ENCODE peak calls at places on chromosome 4, in nine cellular contexts. G is neuronal stem cell, Q is fibroblast of lung, Z is K562, K is IMR-90, I is GM12878, W is trophoblast cell, A is DND-41, R is HepG2. F is an unnamed sample.

GRCh38 chr4:2296621-2297601 is 35.0 kb upstream of the MXD4 start:
- DNase-seq in Z (no peak), K (no peak), W (no peak), I (no peak), A (no peak), G (no peak), R (no peak), Q (no peak), F (no peak)

GRCh38 chr4:145545538-145546224 is 64.0 kb downstream of the SMAD1 start:
- DNase-seq in I (no peak), K (peak; percentile 98), Z (no peak), R (no peak), W (peak; percentile 75), A (no peak), Q (peak; percentile 96), G (no peak), F (peak; percentile 85)

GRCh38 chr4:30720021-30720655 is at the start of gene PCDH7:
- DNase-seq in Z (no peak), A (no peak), K (peak; percentile 73), Q (peak; percentile 83), W (no peak), G (peak; percentile 54), I (no peak), R (no peak), F (no peak)

GRCh38 chr4:151690884-151691283 is 69.9 kb downstream of the GATB start:
- DNase-seq in R (no peak), K (no peak), W (no peak), Z (no peak), Q (peak; percentile 28), A (no peak), G (no peak), I (no peak), F (no peak)

GRCh38 chr4:53830511-53830910 is 233.9 kb downstream of the CHIC2 start:
- DNase-seq in R (no peak), Z (no peak), W (no peak), K (no peak), Q (no peak), G (no peak), A (no peak), I (no peak), F (no peak)

GRCh38 chr4:69995526-69996016 is at the start of gene STATH:
- DNase-seq in R (no peak), Z (no peak), I (no peak), A (no peak), Q (no peak), W (no peak), K (no peak), G (no peak), F (no peak)

GRCh38 chr4:2417196-2417764 is 1.2 kb downstream of the ZFYVE28 start:
- DNase-seq in Z (peak; percentile 27), K (no peak), R (no peak), I (no peak), W (no peak), Q (no peak), A (no peak), G (no peak), F (no peak)

GRCh38 chr4:168154546-168155277 is 62.4 kb downstream of the ANXA10 start:
- DNase-seq in K (no peak), G (no peak), Q (no peak), Z (no peak), R (no peak), A (no peak), W (no peak), I (no peak), F (no peak)

GRCh38 chr4:88033309-88033708 is 25.9 kb downstream of the PKD2 start:
- DNase-seq in I (no peak), Q (peak; percentile 75), W (peak; percentile 28), G (peak; percentile 35), R (peak; percentile 71), K (peak; percentile 72), A (peak; percentile 54), Z (peak; percentile 51), F (no peak)

GRCh38 chr4:88027611-88028608 is 20.5 kb downstream of the PKD2 start:
- DNase-seq in K (peak; percentile 95), A (no peak), Z (no peak), G (no peak), R (no peak), I (no peak), W (peak; percentile 72), Q (peak; percentile 93), F (peak; percentile 26)

GRCh38 chr4:88029556-88029955 is 22.1 kb downstream of the PKD2 start:
- DNase-seq in W (no peak), R (no peak), A (no peak), I (no peak), K (peak; percentile 33), Q (no peak), Z (no peak), G (no peak), F (no peak)

GRCh38 chr4:88028961-88029360 is 21.5 kb downstream of the PKD2 start:
- DNase-seq in Q (no peak), G (no peak), R (no peak), Z (no peak), I (no peak), K (no peak), A (no peak), W (no peak), F (no peak)

GRCh38 chr4:88030565-88031310 is 23.3 kb downstream of the PKD2 start:
- DNase-seq in I (no peak), Z (no peak), W (no peak), A (no peak), G (no peak), Q (no peak), R (no peak), K (no peak), F (no peak)
- H3K4me2 ChIP-seq in I (no peak overlapping the region), Z (no peak overlapping the region), W (peak overlapping the region; percentile 19), A (no peak overlapping the region), G (no peak overlapping the region), Q (no peak overlapping the region), R (no peak overlapping the region), K (no peak overlapping the region), F (no peak overlapping the region)

DNA sequence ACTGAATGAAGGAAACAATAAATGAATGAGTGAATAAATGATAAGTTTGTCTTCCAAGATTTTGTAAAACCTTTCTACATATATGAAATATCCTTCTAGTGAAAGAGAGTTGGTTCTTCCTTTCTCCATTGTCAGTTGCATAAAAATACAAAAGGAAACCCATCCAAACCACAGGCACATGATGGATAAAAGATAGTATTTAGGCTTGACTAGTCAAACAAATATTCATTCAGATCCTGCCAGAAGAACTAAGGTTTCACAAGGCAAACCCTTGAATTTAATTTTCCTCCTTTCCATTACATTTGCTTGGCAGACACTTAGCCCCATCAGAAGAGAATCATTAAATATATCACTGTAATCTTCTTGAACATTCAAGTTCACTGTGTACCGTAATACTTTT is 208.4 kb downstream of the COL25A1 start:
- DNase-seq in Z (no peak), R (no peak), K (no peak), G (no peak), I (no peak), A (no peak), W (no peak), Q (no peak), F (no peak)
- H2AFZ ChIP-seq in Z (no peak overlapping the region), R (no peak overlapping the region), K (no peak overlapping the region), G (no peak overlapping the region), I (no peak overlapping the region), A (no peak overlapping the region), W (no peak overlapping the region), Q (no peak overlapping the region), F (no peak overlapping the region)

GRCh38 chr4:113050837-113051236 is 1.4 kb downstream of the ANK2 start:
- DNase-seq in R (no peak), K (no peak), Q (no peak), I (no peak), W (no peak), A (no peak), Z (no peak), G (no peak), F (no peak)

GRCh38 chr4:113053883-113054282 is 4.4 kb downstream of the ANK2 start:
- DNase-seq in Z (no peak), A (no peak), K (no peak), I (no peak), R (no peak), G (no peak), W (no peak), Q (no peak), F (no peak)

GRCh38 chr4:113050361-113050760 is 908 bp downstream of the ANK2 start:
- DNase-seq in R (no peak), Z (no peak), A (no peak), Q (no peak), G (no peak), K (no peak), W (no peak), I (no peak), F (no peak)

GRCh38 chr4:113051361-113051760 is 1.9 kb downstream of the ANK2 start:
- DNase-seq in W (no peak), K (no peak), Z (no peak), Q (no peak), I (no peak), R (no peak), G (no peak), A (no peak), F (no peak)

DNA sequence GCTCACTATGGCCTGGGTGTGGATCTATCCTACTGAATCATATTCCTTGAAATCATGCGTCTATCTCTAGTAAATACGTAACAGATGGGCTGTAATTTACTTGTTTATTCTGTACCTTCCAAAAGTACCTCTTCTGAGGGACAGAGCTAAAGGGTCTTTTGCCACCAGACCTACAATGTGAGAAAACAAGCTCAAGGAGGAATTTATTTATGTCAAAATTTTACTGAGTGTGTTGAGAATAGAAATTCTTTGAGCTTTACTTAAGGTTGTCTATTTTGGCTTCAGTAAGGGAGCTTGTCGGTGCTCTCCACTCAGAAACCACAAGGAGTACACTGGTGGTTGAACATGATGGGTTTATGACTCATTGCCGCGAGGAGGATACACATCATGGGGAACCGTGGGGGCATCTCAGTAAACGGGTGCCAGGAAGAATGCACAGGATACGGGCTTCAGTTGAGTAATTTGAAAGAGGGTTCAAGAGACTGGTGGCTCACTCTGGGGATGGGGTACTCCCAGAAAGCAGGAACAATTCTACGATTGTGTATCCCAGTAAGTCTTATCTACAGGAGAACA is 3.0 kb downstream of the ANK2 start:
- DNase-seq in R (no peak), W (no peak), I (peak; percentile 47), A (peak; percentile 49), K (peak; percentile 11), G (no peak), Z (no peak), Q (peak; percentile 23), F (no peak)
- H3K4me2 ChIP-seq in R (no peak overlapping the region), W (no peak overlapping the region), I (no peak overlapping the region), A (no peak overlapping the region), K (no peak overlapping the region), G (no peak overlapping the region), Z (no peak overlapping the region), Q (no peak overlapping the region), F (no peak overlapping the region)

GRCh38 chr4:157018920-157019490 is 47.4 kb upstream of the PDGFC start:
- DNase-seq in G (no peak), R (no peak), Z (no peak), I (no peak), A (no peak), K (no peak), W (no peak), Q (no peak), F (no peak)

GRCh38 chr4:157012296-157012695 is 40.7 kb upstream of the PDGFC start:
- DNase-seq in K (no peak), W (no peak), Z (no peak), A (no peak), G (no peak), I (no peak), Q (no peak), R (no peak), F (no peak)

GRCh38 chr4:157013656-157014055 is 42.1 kb upstream of the PDGFC start:
- DNase-seq in Z (no peak), R (no peak), W (no peak), A (no peak), I (no peak), Q (no peak), K (peak; percentile 53), G (no peak), F (no peak)

GRCh38 chr4:157012781-157013180 is 41.2 kb upstream of the PDGFC start:
- DNase-seq in W (peak; percentile 69), R (no peak), I (no peak), A (no peak), K (peak; percentile 79), Z (no peak), Q (no peak), G (no peak), F (no peak)

DNA sequence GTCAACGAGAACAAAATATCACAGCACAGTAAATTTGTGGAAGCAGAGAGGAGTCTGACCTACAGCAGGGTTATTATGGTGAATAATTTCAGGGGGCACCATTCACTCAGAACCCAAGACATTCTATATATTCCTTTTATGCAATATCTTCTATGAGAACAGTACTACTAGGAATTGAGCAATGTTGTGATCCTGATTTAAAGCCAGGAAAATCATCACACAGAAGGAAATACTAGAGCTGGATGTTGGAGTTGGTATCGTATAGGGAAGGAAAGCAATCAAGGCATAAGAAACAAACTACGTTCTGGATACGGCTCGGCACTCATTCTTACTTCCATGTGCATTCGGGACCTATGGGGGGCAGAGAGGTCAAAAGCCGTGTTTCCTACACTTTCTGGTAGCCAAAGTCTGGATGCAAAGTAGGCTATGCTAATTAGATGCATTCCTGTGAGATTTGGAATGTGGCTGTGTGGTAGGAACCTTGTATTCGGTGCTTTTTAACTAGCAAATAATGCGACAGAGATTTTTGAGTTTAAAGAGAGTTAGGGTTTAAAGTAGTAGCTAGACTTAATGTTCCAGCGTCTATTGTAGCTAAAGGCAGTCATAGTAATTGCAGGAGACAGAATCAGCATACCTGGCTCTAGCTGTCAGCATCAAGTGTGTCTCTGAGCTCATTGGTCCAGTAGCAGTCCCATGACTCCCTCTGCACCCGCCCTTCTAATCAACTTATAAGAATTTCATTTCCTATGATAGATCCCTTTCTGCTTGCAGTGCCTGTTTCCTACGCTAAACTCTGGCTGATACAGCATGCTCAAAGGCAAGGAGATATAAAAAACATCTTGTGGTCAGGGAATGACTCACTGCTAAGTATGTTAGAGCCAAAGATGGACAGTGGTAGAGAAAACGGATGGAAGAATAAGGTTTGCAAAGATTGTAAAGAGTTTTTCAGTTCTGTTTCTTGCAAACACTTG is 43.3 kb upstream of the PDGFC start:
- DNase-seq in G (no peak), Z (no peak), A (no peak), W (peak; percentile 27), K (peak; percentile 96), I (no peak), Q (peak; percentile 91), R (no peak), F (no peak)
- H2AFZ ChIP-seq in G (peak overlapping the region; percentile 42), Z (no peak overlapping the region), A (no peak overlapping the region), W (no peak overlapping the region), K (peak overlapping the region; percentile 76), I (no peak overlapping the region), Q (peak overlapping the region; percentile 6), R (no peak overlapping the region), F (no peak overlapping the region)

F was measured in keratinocyte.